ENCODE peak calls at places on chromosome 11, in seven cellular contexts. U is stimulated activated CD4-positive, alpha-beta T cell treated with anti-CD3 and anti-CD28 coated beads, Interleukin-1b, Interleukin-23, amount 100 ng/mL, for 1 hour; L is AG09319; A is T1000; B is effector CD8-positive, alpha-beta T cell; H is substantia nigra; Z is H1. J is an unnamed sample.

GRCh38 chr11:11071483-11071882 is 213.6 kb upstream of the ZBED5 start:
- DNase-seq in U (no peak), L (no peak), A (no peak), B (no peak), H (no peak), Z (no peak), J (no peak)

GRCh38 chr11:376531-377173 is 7.4 kb downstream of the B4GALNT4 start:
- DNase-seq in U (no peak), L (no peak), A (no peak), B (no peak), H (no peak), Z (no peak), J (no peak)

GRCh38 chr11:121508449-121508848 is 55.7 kb upstream of the SORL1-AS1 start:
- DNase-seq in U (no peak), L (no peak), A (no peak), B (no peak), H (no peak), Z (no peak), J (peak)

GRCh38 chr11:62777389-62777788 is 6.2 kb downstream of the TAF6L start:
- DNase-seq in U (no peak), L (no peak), A (no peak), B (no peak), H (no peak), Z (no peak), J (no peak)

GRCh38 chr11:821513-822371 is 3.0 kb downstream of the PNPLA2 start:
- DNase-seq in U (no peak), L (no peak), A (no peak), B (no peak), H (no peak), Z (no peak), J (no peak)

GRCh38 chr11:130442728-130443127 is 5.7 kb upstream of the ADAMTS15 start:
- DNase-seq in U (no peak), L (no peak), A (no peak), B (no peak), H (no peak), Z (no peak), J (no peak)

GRCh38 chr11:114482114-114482513 is 42.8 kb downstream of the REXO2 start:
- DNase-seq in U (no peak), L (no peak), A (no peak), B (no peak), H (no peak), Z (no peak), J (no peak)

GRCh38 chr11:128512478-128513127 is 74.8 kb downstream of the ETS1 start:
- DNase-seq in U (no peak), L (no peak), A (no peak), B (no peak), H (no peak), Z (no peak), J (no peak)

GRCh38 chr11:124983674-124984511 is 29.9 kb downstream of the CCDC15 start:
- DNase-seq in U (no peak), L (no peak), A (no peak), B (no peak), H (no peak), Z (no peak), J (no peak)

GRCh38 chr11:10878408-10879214 is 20.8 kb upstream of the ZBED5 start:
- DNase-seq in U (no peak), L (no peak), A (no peak), B (no peak), H (no peak), Z (no peak), J (peak)

GRCh38 chr11:12086271-12087074 is 23.9 kb upstream of the MICAL2 start:
- DNase-seq in U (no peak), L (peak), A (peak), B (no peak), H (no peak), Z (no peak), J (no peak)